ENCODE peak calls at places on chromosome 14, in ten cellular contexts. S is AG04450; B is HTR-8/SVneo; G is NCI-H510A treated with DMSO at 0.1 percent for 48 hours; F is naive thymus-derived CD8-positive, alpha-beta T cell; Y is retina; I is HT-29; N is HAP-1; R is GM12865; L is stimulated activated CD4-positive, alpha-beta T cell treated with anti-CD3 and anti-CD28 coated beads, Interleukin-15, amount 100 ng/mL, for 1 hour. Z is an unnamed sample.

GRCh38 chr14:56491299-56492285 is 88.0 kb upstream of the TMEM260 start:
- DNase-seq in S (peak; percentile 16), B (peak; percentile 79), G (peak; percentile 77), F (peak; percentile 41), Y (peak; percentile 78), I (peak; percentile 57), N (peak; percentile 87), R (peak; percentile 69), L (no peak), Z (peak; percentile 57)

GRCh38 chr14:29783556-29783955 is 144.1 kb downstream of the PRKD1 start:
- DNase-seq in S (no peak), B (no peak), G (no peak), F (no peak), Y (no peak), I (no peak), N (no peak), R (no peak), L (no peak), Z (no peak)

GRCh38 chr14:31582286-31582691 is 21.1 kb downstream of the NUBPL start:
- DNase-seq in S (peak; percentile 36), B (no peak), G (no peak), F (no peak), Y (no peak), I (no peak), N (peak; percentile 71), R (no peak), L (no peak), Z (no peak)

GRCh38 chr14:23147676-23148075 is 28.6 kb upstream of the CEBPE start:
- DNase-seq in S (peak; percentile 27), B (no peak), G (no peak), F (no peak), Y (no peak), I (no peak), N (no peak), R (no peak), L (no peak), Z (no peak)

GRCh38 chr14:102927878-102928411 is 5.5 kb downstream of the AMN start:
- DNase-seq in S (no peak), B (no peak), G (no peak), F (no peak), Y (peak; percentile 76), I (peak; percentile 40), N (no peak), R (no peak), L (no peak), Z (peak; percentile 85)

GRCh38 chr14:93329965-93330608 is 2.7 kb downstream of the BTBD7 start:
- DNase-seq in S (no peak), B (no peak), G (no peak), F (no peak), Y (no peak), I (peak; percentile 55), N (no peak), R (no peak), L (no peak), Z (no peak)

GRCh38 chr14:100640481-100641273 is 53.5 kb upstream of the BEGAIN start:
- DNase-seq in S (no peak), B (no peak), G (peak; percentile 74), F (peak; percentile 78), Y (no peak), I (no peak), N (no peak), R (peak; percentile 82), L (peak; percentile 49), Z (peak; percentile 92)

GRCh38 chr14:32480337-32480736 is 151.2 kb downstream of the AKAP6 start:
- DNase-seq in S (no peak), B (no peak), G (no peak), F (no peak), Y (no peak), I (no peak), N (no peak), R (no peak), L (no peak), Z (no peak)

GRCh38 chr14:65301862-65302539 is 110.5 kb upstream of the FUT8 start:
- DNase-seq in S (no peak), B (no peak), G (peak; percentile 35), F (no peak), Y (no peak), I (no peak), N (no peak), R (peak; percentile 92), L (no peak), Z (peak; percentile 66)

GRCh38 chr14:105065280-105066228 is at the start of gene GPR132:
- DNase-seq in S (no peak), B (no peak), G (no peak), F (peak; percentile 96), Y (no peak), I (no peak), N (no peak), R (peak; percentile 97), L (peak; percentile 79), Z (peak; percentile 98)

GRCh38 chr14:76827696-76828301 is 1.6 kb downstream of the LRRC74A start:
- DNase-seq in S (no peak), B (no peak), G (no peak), F (no peak), Y (peak; percentile 44), I (no peak), N (no peak), R (no peak), L (no peak), Z (peak; percentile 33)

GRCh38 chr14:104207142-104207845 is 68.9 kb downstream of the KIF26A start:
- DNase-seq in S (no peak), B (no peak), G (no peak), F (no peak), Y (no peak), I (no peak), N (no peak), R (no peak), L (no peak), Z (no peak)

GRCh38 chr14:91273273-91273884 is 28.9 kb upstream of the GPR68 start:
- DNase-seq in S (no peak), B (no peak), G (no peak), F (no peak), Y (no peak), I (no peak), N (no peak), R (no peak), L (no peak), Z (no peak)

GRCh38 chr14:76958975-76959710 is 69.4 kb downstream of the IRF2BPL start:
- DNase-seq in S (no peak), B (peak; percentile 75), G (no peak), F (no peak), Y (no peak), I (no peak), N (no peak), R (peak; percentile 91), L (no peak), Z (peak; percentile 51)

GRCh38 chr14:33717866-33718265 is 233.0 kb downstream of the EGLN3 start:
- DNase-seq in S (no peak), B (no peak), G (no peak), F (no peak), Y (no peak), I (no peak), N (no peak), R (no peak), L (no peak), Z (no peak)

GRCh38 chr14:23439107-23439835 is 3.8 kb upstream of the MYH7 start:
- DNase-seq in S (no peak), B (no peak), G (no peak), F (no peak), Y (no peak), I (no peak), N (no peak), R (no peak), L (no peak), Z (no peak)

GRCh38 chr14:83777516-83777915 is 1752.4 kb upstream of the FLRT2 start:
- DNase-seq in S (no peak), B (no peak), G (no peak), F (no peak), Y (no peak), I (no peak), N (no peak), R (no peak), L (no peak), Z (no peak)

GRCh38 chr14:27015046-27015445 is 417.2 kb upstream of the NOVA1 start:
- DNase-seq in S (no peak), B (no peak), G (no peak), F (no peak), Y (no peak), I (no peak), N (no peak), R (no peak), L (no peak), Z (no peak)

GRCh38 chr14:94390372-94391086 is 2.1 kb upstream of the SERPINA1 start:
- DNase-seq in S (no peak), B (peak; percentile 34), G (no peak), F (no peak), Y (no peak), I (peak; percentile 86), N (no peak), R (peak; percentile 26), L (no peak), Z (peak; percentile 60)

GRCh38 chr14:105999361-106000028 is 473.1 kb downstream of the TMEM121 start:
- DNase-seq in S (no peak), B (no peak), G (no peak), F (peak; percentile 65), Y (no peak), I (peak; percentile 29), N (no peak), R (peak; percentile 94), L (peak; percentile 51), Z (peak; percentile 91)

GRCh38 chr14:39218171-39218769 is 15.4 kb upstream of the MIA2 start:
- DNase-seq in S (no peak), B (no peak), G (no peak), F (no peak), Y (no peak), I (peak; percentile 65), N (no peak), R (no peak), L (no peak), Z (no peak)

GRCh38 chr14:71891970-71892369 is 40.3 kb upstream of the RGS6 start:
- DNase-seq in S (no peak), B (no peak), G (no peak), F (no peak), Y (no peak), I (no peak), N (no peak), R (no peak), L (no peak), Z (no peak)

GRCh38 chr14:72793154-72793725 is 100.7 kb downstream of the DPF3 start:
- DNase-seq in S (no peak), B (no peak), G (no peak), F (no peak), Y (peak; percentile 54), I (no peak), N (no peak), R (no peak), L (no peak), Z (no peak)

GRCh38 chr14:68392393-68393085 is 400.3 kb downstream of the ZFP36L1 start:
- DNase-seq in S (no peak), B (no peak), G (peak; percentile 46), F (no peak), Y (peak; percentile 49), I (no peak), N (no peak), R (peak; percentile 9), L (no peak), Z (peak; percentile 34)

GRCh38 chr14:33846100-33846824 is 104.6 kb downstream of the EGLN3 start:
- DNase-seq in S (no peak), B (no peak), G (no peak), F (no peak), Y (no peak), I (no peak), N (no peak), R (no peak), L (no peak), Z (no peak)

GRCh38 chr14:75840911-75841310 is 140.9 kb downstream of the TGFB3 start:
- DNase-seq in S (no peak), B (no peak), G (no peak), F (no peak), Y (no peak), I (no peak), N (no peak), R (no peak), L (no peak), Z (no peak)

GRCh38 chr14:61080591-61081010 is 99.6 kb downstream of the SLC38A6 start:
- DNase-seq in S (peak; percentile 72), B (no peak), G (no peak), F (no peak), Y (no peak), I (no peak), N (no peak), R (peak; percentile 87), L (no peak), Z (no peak)

GRCh38 chr14:55180434-55180833 is 11.0 kb downstream of the DLGAP5 start:
- DNase-seq in S (no peak), B (no peak), G (no peak), F (no peak), Y (no peak), I (no peak), N (no peak), R (peak; percentile 94), L (no peak), Z (no peak)